ENCODE peak calls at places on chromosomes 3 and 15, in eight cellular contexts. L is CD8-positive, alpha-beta T cell; T is dorsolateral prefrontal cortex; H is body of pancreas; C is NCI-H1105 treated with DMSO at 0.1 percent for 48 hours; V is hippocampal formation; I is tibial artery; P is M059J. A is an unnamed sample.

GRCh38 chr3:10520118-10520517 is 14.7 kb upstream of the ATP2B2 start:
- DNase-seq in L (no peak), T (no peak), H (no peak), C (no peak), V (no peak), I (no peak), P (no peak), A (no peak)

GRCh38 chr15:88623061-88623460 is 1.9 kb downstream of the AEN start:
- DNase-seq in L (no peak), T (no peak), H (no peak), C (no peak), V (no peak), I (no peak), P (peak; percentile 90), A (no peak)

GRCh38 chr15:37618368-37618767 is 316.1 kb upstream of the TMCO5A start:
- DNase-seq in L (no peak), T (no peak), H (no peak), C (no peak), V (no peak), I (no peak), P (peak; percentile 15), A (no peak)

GRCh38 chr3:9062570-9062969 is 99.3 kb upstream of the RAD18 start:
- DNase-seq in L (no peak), T (no peak), H (no peak), C (no peak), V (no peak), I (no peak), P (no peak), A (no peak)

GRCh38 chr3:3685721-3686120 is 113.5 kb upstream of the LRRN1 start:
- DNase-seq in L (no peak), T (no peak), H (no peak), C (no peak), V (no peak), I (no peak), P (no peak), A (no peak)

GRCh38 chr3:187139126-187139894 is at the start of gene RPL39L:
- DNase-seq in L (peak; percentile 92), T (peak; percentile 80), H (peak; percentile 60), C (no peak), V (peak; percentile 83), I (peak; percentile 91), P (peak; percentile 85), A (peak; percentile 79)

GRCh38 chr3:57227930-57228733 is 603 bp downstream of the APPL1 start:
- DNase-seq in L (peak; percentile 51), T (peak; percentile 75), H (peak; percentile 43), C (peak; percentile 34), V (peak; percentile 54), I (peak; percentile 74), P (peak; percentile 54), A (peak; percentile 42)

GRCh38 chr15:52502608-52503007 is 26.1 kb downstream of the MYO5A start:
- DNase-seq in L (no peak), T (no peak), H (no peak), C (no peak), V (no peak), I (no peak), P (no peak), A (no peak)

GRCh38 chr15:100244796-100245495 is 96.8 kb downstream of the ADAMTS17 start:
- DNase-seq in L (no peak), T (no peak), H (no peak), C (no peak), V (no peak), I (peak; percentile 54), P (no peak), A (no peak)

GRCh38 chr15:72319985-72320671 is at the start of gene CELF6:
- DNase-seq in L (peak; percentile 67), T (peak; percentile 87), H (peak; percentile 85), C (peak; percentile 95), V (peak; percentile 60), I (peak; percentile 75), P (peak; percentile 76), A (peak; percentile 59)

GRCh38 chr3:114464548-114464947 is 170.7 kb downstream of the TIGIT start:
- DNase-seq in L (no peak), T (no peak), H (no peak), C (no peak), V (no peak), I (no peak), P (no peak), A (no peak)

GRCh38 chr15:75104804-75105557 is 81.6 kb downstream of the PPCDC start:
- DNase-seq in L (peak; percentile 22), T (no peak), H (peak; percentile 64), C (no peak), V (peak; percentile 20), I (no peak), P (peak; percentile 100), A (peak; percentile 31)

GRCh38 chr3:151009981-151010380 is 37.5 kb upstream of the CLRN1 start:
- DNase-seq in L (no peak), T (no peak), H (no peak), C (no peak), V (no peak), I (no peak), P (peak; percentile 3), A (no peak)

GRCh38 chr15:45759910-45760309 is 125.1 kb downstream of the SQOR start:
- DNase-seq in L (no peak), T (no peak), H (no peak), C (no peak), V (no peak), I (no peak), P (no peak), A (no peak)

GRCh38 chr3:66083096-66083960 is 44.6 kb upstream of the MAGI1 start:
- DNase-seq in L (no peak), T (no peak), H (no peak), C (no peak), V (no peak), I (no peak), P (no peak), A (peak; percentile 50)

GRCh38 chr15:83983634-83984458 is 251.7 kb upstream of the GOLGA6L4 start:
- DNase-seq in L (no peak), T (no peak), H (no peak), C (no peak), V (no peak), I (no peak), P (no peak), A (no peak)

GRCh38 chr3:118607915-118608820 is 426.5 kb downstream of the IGSF11 start:
- DNase-seq in L (no peak), T (no peak), H (no peak), C (no peak), V (no peak), I (no peak), P (peak; percentile 21), A (no peak)

GRCh38 chr15:74821091-74821789 is 5.2 kb upstream of the CPLX3 start:
- DNase-seq in L (no peak), T (no peak), H (no peak), C (no peak), V (no peak), I (no peak), P (peak; percentile 47), A (no peak)

GRCh38 chr15:82040862-82041261 is 5.0 kb downstream of the MEX3B start:
- DNase-seq in L (no peak), T (no peak), H (peak; percentile 30), C (peak; percentile 89), V (no peak), I (no peak), P (no peak), A (no peak)

GRCh38 chr3:146218880-146219866 is 31.7 kb downstream of the PLSCR4 start:
- DNase-seq in L (peak; percentile 45), T (no peak), H (peak; percentile 28), C (peak; percentile 50), V (peak; percentile 4), I (no peak), P (peak; percentile 51), A (peak; percentile 34)

GRCh38 chr3:15148614-15149013 is 49.7 kb upstream of the RBSN start:
- DNase-seq in L (no peak), T (no peak), H (peak; percentile 57), C (no peak), V (no peak), I (no peak), P (peak; percentile 9), A (peak; percentile 38)

GRCh38 chr15:58923284-58923683 is 10.2 kb downstream of the SLTM start:
- DNase-seq in L (no peak), T (no peak), H (no peak), C (no peak), V (no peak), I (no peak), P (no peak), A (no peak)

GRCh38 chr3:184581331-184582210 is 20.0 kb downstream of the EPHB3 start:
- DNase-seq in L (no peak), T (no peak), H (no peak), C (no peak), V (no peak), I (no peak), P (no peak), A (peak; percentile 72)

GRCh38 chr3:60555704-60556340 is 695.4 kb downstream of the FHIT start:
- DNase-seq in L (no peak), T (no peak), H (no peak), C (no peak), V (no peak), I (no peak), P (peak; percentile 72), A (no peak)

GRCh38 chr3:125132815-125133214 is 77.0 kb upstream of the HEG1 start:
- DNase-seq in L (no peak), T (no peak), H (no peak), C (no peak), V (no peak), I (no peak), P (no peak), A (no peak)

GRCh38 chr3:112631257-112631656 is 9.7 kb downstream of the CCDC80 start:
- DNase-seq in L (no peak), T (no peak), H (no peak), C (no peak), V (no peak), I (no peak), P (no peak), A (no peak)

GRCh38 chr3:111252795-111253194 is 181.2 kb downstream of the NECTIN3 start:
- DNase-seq in L (no peak), T (no peak), H (no peak), C (no peak), V (peak; percentile 10), I (no peak), P (peak; percentile 61), A (peak; percentile 18)